ENCODE peak calls at places on chromosomes 13 and 19, in eight cellular contexts. R is right cardiac atrium, C is ascending aorta, E is neural progenitor cell, V is SJCRH30, P is brain microvascular endothelial cell, D is mammary epithelial cell, Z is Panc1. I is an unnamed sample.

GRCh38 chr19:11420429-11420893 is 1.3 kb upstream of the RGL3 start:
- DNase-seq in C (peak; percentile 81), V (no peak), D (no peak), E (peak; percentile 44), R (peak; percentile 91), P (no peak), Z (no peak), I (peak; percentile 93)

GRCh38 chr13:27658569-27658968 is 36.9 kb downstream of the POLR1D start:
- DNase-seq in Z (no peak), E (no peak), R (no peak), V (no peak), C (no peak), P (no peak), D (no peak), I (no peak)

GRCh38 chr13:44243198-44243852 is 130.3 kb upstream of the SERP2 start:
- DNase-seq in D (peak; percentile 78), C (no peak), E (peak; percentile 59), Z (no peak), P (peak; percentile 70), V (peak; percentile 26), R (no peak), I (no peak)

GRCh38 chr19:34556500-34556899 is 74.9 kb downstream of the WTIP start:
- DNase-seq in D (peak; percentile 14), C (no peak), R (peak; percentile 70), P (peak; percentile 34), Z (no peak), V (peak; percentile 44), E (peak; percentile 65), I (no peak)

GRCh38 chr13:82654851-82655517 is 1227.3 kb downstream of the SLITRK1 start:
- DNase-seq in P (peak; percentile 81), C (peak; percentile 85), V (no peak), E (no peak), Z (no peak), R (peak; percentile 91), D (peak; percentile 75), I (peak; percentile 90)

GRCh38 chr19:47848871-47849473 is 10.1 kb upstream of the TPRX2 start:
- DNase-seq in C (no peak), E (peak; percentile 96), Z (no peak), V (peak; percentile 97), D (no peak), R (no peak), P (peak; percentile 10), I (no peak)

GRCh38 chr19:42202290-42202867 is 15.1 kb downstream of the DEDD2 start:
- DNase-seq in V (no peak), E (no peak), R (no peak), Z (no peak), C (no peak), P (no peak), D (no peak), I (no peak)

GRCh38 chr13:33194820-33195692 is 90.5 kb downstream of the STARD13 start:
- DNase-seq in D (no peak), R (no peak), Z (no peak), V (peak; percentile 77), P (peak; percentile 99), C (peak; percentile 73), E (no peak), I (no peak)

GRCh38 chr13:60577761-60578160 is 180.7 kb downstream of the TDRD3 start:
- DNase-seq in P (no peak), Z (no peak), V (no peak), D (no peak), C (no peak), E (no peak), R (no peak), I (no peak)

GRCh38 chr13:49086711-49087110 is 111.0 kb downstream of the FNDC3A start:
- DNase-seq in C (no peak), D (peak; percentile 75), E (no peak), Z (no peak), P (no peak), V (no peak), R (no peak), I (no peak)

GRCh38 chr13:43730642-43731041 is 56.1 kb downstream of the ENOX1 start:
- DNase-seq in V (peak; percentile 90), Z (no peak), P (peak; percentile 36), R (no peak), C (no peak), E (no peak), D (peak; percentile 11), I (no peak)

GRCh38 chr19:3573858-3574637 is 1.3 kb downstream of the HMG20B start:
- DNase-seq in D (peak; percentile 93), E (peak; percentile 98), R (peak; percentile 95), P (peak; percentile 96), C (peak; percentile 90), V (peak; percentile 97), Z (peak; percentile 55), I (peak; percentile 89)

GRCh38 chr13:43516401-43516826 is 270.4 kb downstream of the ENOX1 start:
- DNase-seq in V (peak; percentile 7), D (no peak), P (no peak), E (no peak), C (no peak), Z (no peak), R (no peak), I (peak; percentile 48)

GRCh38 chr13:73138276-73138950 is 79.6 kb downstream of the KLF5 start:
- DNase-seq in E (no peak), D (no peak), R (no peak), V (no peak), C (no peak), P (peak; percentile 45), Z (no peak), I (no peak)

GRCh38 chr13:33761744-33762143 is 56.2 kb upstream of the RFC3 start:
- DNase-seq in D (peak; percentile 12), Z (no peak), P (peak; percentile 11), C (no peak), E (peak; percentile 26), R (no peak), V (peak; percentile 85), I (no peak)

GRCh38 chr19:50325310-50326100 is 3.7 kb downstream of the KCNC3 start:
- DNase-seq in P (peak; percentile 9), R (peak; percentile 91), E (peak; percentile 98), C (no peak), D (peak; percentile 33), V (peak; percentile 85), Z (no peak), I (no peak)
- H3K4me3 ChIP-seq in P (no peak overlapping the region), R (no peak overlapping the region), E (peak overlapping the region; percentile 38), C (no peak overlapping the region), D (no peak overlapping the region), V (no peak overlapping the region), Z (peak overlapping the region; percentile 14), I (no peak overlapping the region)

GRCh38 chr19:39388657-39389056 is 2.2 kb downstream of the PAF1 start:
- DNase-seq in P (no peak), R (peak; percentile 8), E (no peak), Z (no peak), C (no peak), V (no peak), D (no peak), I (no peak)

GRCh38 chr19:39386557-39386956 is 4.3 kb downstream of the PAF1 start:
- DNase-seq in D (no peak), V (no peak), P (no peak), R (peak; percentile 41), Z (no peak), E (no peak), C (no peak), I (no peak)

GRCh38 chr19:39390460-39390758 is 497 bp downstream of the PAF1 start:
- DNase-seq in D (peak; percentile 78), C (no peak), P (no peak), V (no peak), E (no peak), R (no peak), Z (no peak), I (peak; percentile 95)

GRCh38 chr19:39390759-39391592 is at the start of the genes MED29 and PAF1:
- DNase-seq in P (peak; percentile 99), V (peak; percentile 100), E (peak; percentile 99), C (peak; percentile 99), R (peak; percentile 98), Z (peak; percentile 100), D (peak; percentile 100), I (peak; percentile 99)

DNA sequence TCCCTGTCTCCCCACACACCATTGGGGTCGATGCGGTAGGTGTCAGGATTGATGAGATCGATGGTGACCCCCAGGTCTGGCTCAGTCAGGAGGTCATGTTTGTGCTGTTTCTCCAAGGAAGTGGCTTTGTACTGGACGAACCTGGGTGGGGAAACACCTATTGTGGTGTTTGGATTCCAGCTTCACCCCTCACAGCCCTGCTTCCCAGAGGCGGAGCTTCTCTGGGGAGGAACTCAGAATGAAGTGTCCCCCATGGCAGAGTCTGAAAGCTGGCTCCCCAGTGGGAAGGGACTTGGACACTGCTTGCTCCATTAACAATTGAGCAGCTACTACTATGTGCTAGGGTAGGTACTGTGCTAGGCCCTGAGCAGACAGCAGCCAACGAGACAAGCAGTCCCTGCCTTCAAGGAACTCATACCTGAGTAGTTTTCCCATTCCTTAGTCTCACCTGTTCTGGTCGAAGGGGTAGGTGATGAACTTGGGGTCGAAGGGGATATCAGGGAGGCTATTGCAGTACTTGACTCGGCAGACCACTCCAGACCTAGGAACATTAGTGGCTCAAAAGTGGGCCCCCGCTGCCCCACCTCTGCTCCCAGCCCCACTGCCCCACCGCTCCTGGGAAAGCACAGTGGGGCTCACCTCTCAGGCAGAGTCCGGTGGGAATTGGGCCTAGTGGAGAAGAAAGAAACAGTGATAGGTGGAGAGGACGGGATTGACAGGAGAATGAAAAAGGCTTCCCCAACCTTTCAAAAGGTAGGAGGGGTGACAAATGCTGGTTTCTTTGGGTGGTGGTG is 1.1 kb downstream of the PAF1 start:
- DNase-seq in E (no peak), V (no peak), P (no peak), R (peak; percentile 54), C (no peak), Z (no peak), D (no peak), I (peak; percentile 83)
- H3K4me3 ChIP-seq in E (peak overlapping the region; percentile 98), V (peak overlapping the region; percentile 92), P (peak overlapping the region; percentile 99), R (peak overlapping the region; percentile 60), C (peak overlapping the region; percentile 78), Z (peak overlapping the region; percentile 51), D (peak overlapping the region; percentile 69), I (no peak overlapping the region)

GRCh38 chr19:49057636-49058234 is at the start of gene CGB7:
- DNase-seq in R (peak; percentile 90), D (peak; percentile 69), Z (no peak), E (peak; percentile 87), P (peak; percentile 29), V (no peak), C (peak; percentile 74), I (peak; percentile 67)
- H3K4me3 ChIP-seq in R (peak within 1 kb of the TSS; percentile 49), D (peak within 1 kb of the TSS; percentile 83), Z (peak within 1 kb of the TSS; percentile 64), E (peak within 1 kb of the TSS; percentile 48), P (peak within 1 kb of the TSS; percentile 64), V (no peak within 1 kb of the TSS), C (peak within 1 kb of the TSS; percentile 62), I (peak within 1 kb of the TSS; percentile 13)

GRCh38 chr19:35715981-35716734 is 1.6 kb upstream of the KMT2B start:
- DNase-seq in D (no peak), C (peak; percentile 63), E (peak; percentile 17), Z (no peak), V (peak; percentile 60), R (peak; percentile 88), P (peak; percentile 9), I (no peak)

GRCh38 chr19:35713904-35714440 is 3.8 kb upstream of the KMT2B start:
- DNase-seq in E (no peak), V (no peak), Z (no peak), P (no peak), R (no peak), D (no peak), C (no peak), I (no peak)

GRCh38 chr19:35714601-35715354 is 3.0 kb upstream of the KMT2B start:
- DNase-seq in P (no peak), E (peak; percentile 42), C (no peak), R (no peak), V (no peak), Z (no peak), D (no peak), I (no peak)

GRCh38 chr19:35716735-35716984 is 1.1 kb upstream of the KMT2B start:
- DNase-seq in Z (no peak), C (no peak), V (no peak), E (peak; percentile 97), P (no peak), D (no peak), R (no peak), I (no peak)

GRCh38 chr19:35715355-35715809 is 2.4 kb upstream of the KMT2B start:
- DNase-seq in Z (no peak), V (no peak), E (no peak), P (no peak), D (no peak), R (no peak), C (no peak), I (no peak)
- H3K4me3 ChIP-seq in Z (peak overlapping the region; percentile 73), V (no peak overlapping the region), E (peak overlapping the region; percentile 58), P (no peak overlapping the region), D (no peak overlapping the region), R (no peak overlapping the region), C (peak overlapping the region; percentile 79), I (no peak overlapping the region)

I was measured in lower leg skin.